ENCODE peak calls at places on chromosomes 11 and 22, in ten cellular contexts. Y, V, H, F, C, Q, K, B, W and S are unnamed samples.
A peak's percentile ranks its signal among the peaks of the same experiment; 100 is the strongest.

GRCh38 chr11:697028-697491 is 1.4 kb downstream of the TMEM80 start:
- DNase-seq in Y (no peak), V (peak; percentile 91), H (peak; percentile 52), F (no peak), C (no peak), Q (no peak), K (no peak), B (peak; percentile 33), W (no peak), S (no peak)

GRCh38 chr11:43790444-43790794 is 90.2 kb upstream of the ALKBH3 start:
- DNase-seq in Y (no peak), V (peak; percentile 87), H (no peak), F (no peak), C (no peak), Q (no peak), K (no peak), B (no peak), W (no peak), S (no peak)

GRCh38 chr11:9755561-9755960 is 91.7 kb downstream of the SWAP70 start:
- DNase-seq in Y (no peak), V (peak; percentile 17), H (no peak), F (no peak), C (no peak), Q (no peak), K (no peak), B (peak; percentile 67), W (no peak), S (no peak)

GRCh38 chr11:77590194-77590591 is 440 bp downstream of the AQP11 start:
- DNase-seq in Y (peak; percentile 65), V (peak; percentile 31), H (no peak), F (peak; percentile 13), C (no peak), Q (peak; percentile 14), K (no peak), B (peak; percentile 40), W (peak; percentile 30), S (peak; percentile 18)

GRCh38 chr22:50660306-50660705 is 12.3 kb upstream of the SHANK3 start:
- DNase-seq in Y (no peak), V (no peak), H (no peak), F (no peak), C (no peak), Q (no peak), K (no peak), B (no peak), W (no peak), S (no peak)

GRCh38 chr22:38132136-38132535 is 21.7 kb upstream of the BAIAP2L2 start:
- DNase-seq in Y (no peak), V (no peak), H (no peak), F (no peak), C (no peak), Q (no peak), K (no peak), B (no peak), W (no peak), S (no peak)

GRCh38 chr11:8533332-8533731 is 60.7 kb downstream of the STK33 start:
- DNase-seq in Y (no peak), V (peak; percentile 70), H (no peak), F (no peak), C (no peak), Q (no peak), K (peak; percentile 63), B (no peak), W (no peak), S (no peak)

GRCh38 chr22:22034469-22035132 is 52.0 kb upstream of the TOP3B start:
- DNase-seq in Y (no peak), V (no peak), H (no peak), F (no peak), C (no peak), Q (no peak), K (no peak), B (no peak), W (no peak), S (no peak)

GRCh38 chr22:43917523-43917922 is 6.1 kb upstream of the PNPLA3 start:
- DNase-seq in Y (no peak), V (no peak), H (no peak), F (no peak), C (no peak), Q (no peak), K (no peak), B (no peak), W (no peak), S (no peak)

GRCh38 chr22:21707677-21708076 is 27.9 kb downstream of the YPEL1 start:
- DNase-seq in Y (no peak), V (no peak), H (no peak), F (no peak), C (no peak), Q (no peak), K (no peak), B (peak; percentile 15), W (no peak), S (no peak)

GRCh38 chr11:32131321-32131720 is 40.4 kb downstream of the RCN1 start:
- DNase-seq in Y (no peak), V (peak; percentile 22), H (no peak), F (no peak), C (no peak), Q (no peak), K (no peak), B (peak; percentile 6), W (no peak), S (no peak)

GRCh38 chr11:30741039-30741550 is 154.9 kb upstream of the MPPED2 start:
- DNase-seq in Y (no peak), V (peak; percentile 75), H (no peak), F (no peak), C (no peak), Q (no peak), K (no peak), B (peak; percentile 43), W (no peak), S (no peak)

GRCh38 chr22:33352768-33353167 is 294.6 kb upstream of the SYN3 start:
- DNase-seq in Y (no peak), V (no peak), H (no peak), F (no peak), C (no peak), Q (no peak), K (no peak), B (no peak), W (no peak), S (no peak)

GRCh38 chr11:129854229-129854805 is 38.7 kb downstream of the TMEM45B start:
- DNase-seq in Y (no peak), V (no peak), H (no peak), F (no peak), C (no peak), Q (no peak), K (no peak), B (no peak), W (no peak), S (no peak)

GRCh38 chr11:2277933-2278523 is 7.6 kb upstream of the ASCL2 start:
- DNase-seq in Y (peak; percentile 28), V (no peak), H (no peak), F (no peak), C (no peak), Q (no peak), K (no peak), B (no peak), W (no peak), S (no peak)

GRCh38 chr22:39570665-39571064 is at the start of gene CACNA1I:
- DNase-seq in Y (no peak), V (no peak), H (no peak), F (no peak), C (no peak), Q (no peak), K (no peak), B (no peak), W (no peak), S (no peak)

GRCh38 chr11:35852056-35852455 is 91.8 kb upstream of the LDLRAD3 start:
- DNase-seq in Y (peak; percentile 72), V (no peak), H (no peak), F (peak; percentile 17), C (no peak), Q (peak; percentile 40), K (no peak), B (peak; percentile 85), W (no peak), S (no peak)

GRCh38 chr22:33923660-33924246 is 3.5 kb upstream of the LARGE1 start:
- DNase-seq in Y (no peak), V (peak; percentile 57), H (no peak), F (peak; percentile 59), C (no peak), Q (peak; percentile 70), K (peak; percentile 3), B (peak; percentile 86), W (no peak), S (no peak)

GRCh38 chr11:59769086-59769485 is 13.9 kb downstream of the STX3 start:
- DNase-seq in Y (no peak), V (no peak), H (no peak), F (no peak), C (no peak), Q (no peak), K (no peak), B (no peak), W (no peak), S (no peak)

GRCh38 chr11:20192151-20192550 is 31.9 kb upstream of the DBX1 start:
- DNase-seq in Y (no peak), V (no peak), H (no peak), F (no peak), C (no peak), Q (no peak), K (no peak), B (no peak), W (no peak), S (no peak)

GRCh38 chr11:65112551-65113360 is 1.1 kb downstream of the TM7SF2 start:
- DNase-seq in Y (peak; percentile 86), V (peak; percentile 7), H (peak; percentile 83), F (peak; percentile 46), C (peak; percentile 75), Q (peak; percentile 61), K (no peak), B (peak; percentile 50), W (peak; percentile 74), S (peak; percentile 79)
- TF ChIP-seq CTCF in Y (peak; percentile 83), V (peak; percentile 82), H (peak; percentile 92), F (peak; percentile 91), C (peak; percentile 29), Q (peak; percentile 82), K (peak; percentile 89), B (peak; percentile 43), W (peak; percentile 85), S (peak; percentile 98)

GRCh38 chr11:120324932-120325810 is at the start of gene TLCD5:
- DNase-seq in Y (peak; percentile 75), V (no peak), H (peak; percentile 69), F (peak; percentile 81), C (peak; percentile 25), Q (peak; percentile 82), K (no peak), B (peak; percentile 72), W (peak; percentile 72), S (no peak)
- TF ChIP-seq CTCF in Y (no peak), V (peak; percentile 24), H (no peak), F (peak; percentile 8), C (no peak), Q (no peak), K (peak; percentile 19), B (peak; percentile 14), W (peak; percentile 11), S (no peak)

GRCh38 chr11:75270896-75271415 is 30.4 kb downstream of the TPBGL start:
- DNase-seq in Y (peak; percentile 23), V (peak; percentile 7), H (no peak), F (no peak), C (no peak), Q (no peak), K (peak; percentile 42), B (no peak), W (no peak), S (no peak)
- TF ChIP-seq CTCF in Y (no peak), V (peak; percentile 62), H (no peak), F (peak; percentile 11), C (no peak), Q (no peak), K (peak; percentile 56), B (peak; percentile 48), W (peak; percentile 24), S (no peak)

GRCh38 chr22:47390026-47390970 is 627.8 kb downstream of the TBC1D22A start:
- DNase-seq in Y (no peak), V (no peak), H (no peak), F (no peak), C (no peak), Q (no peak), K (no peak), B (no peak), W (no peak), S (no peak)
- TF ChIP-seq CTCF in Y (no peak), V (no peak), H (no peak), F (no peak), C (no peak), Q (no peak), K (no peak), B (no peak), W (no peak), S (no peak)